ENCODE peak calls at places on chromosomes 4 and X, in seven cellular contexts. V is neuronal stem cell, J is IMR-90, L is H9, R is mesenchymal stem cell, I is H1, B is trophoblast cell. Z is an unnamed sample.

GRCh38 chr4:56296449-56296990 is 90.8 kb downstream of the AASDH start:
- DNase-seq in V (no peak), J (no peak), L (no peak), R (no peak), I (no peak), B (no peak), Z (no peak)

GRCh38 chr4:99383833-99384392 is 31.4 kb upstream of the ADH1C start:
- DNase-seq in V (no peak), J (peak; percentile 97), L (no peak), R (no peak), I (no peak), B (no peak), Z (no peak)

GRCh38 chr4:164706675-164707074 is 47.3 kb upstream of the SMIM31 start:
- DNase-seq in V (peak; percentile 8), J (no peak), L (no peak), R (no peak), I (no peak), B (no peak), Z (peak; percentile 76)

GRCh38 chr4:48315728-48316630 is 25.4 kb upstream of the SLAIN2 start:
- DNase-seq in V (peak; percentile 17), J (peak; percentile 73), L (peak; percentile 36), R (peak; percentile 75), I (no peak), B (peak; percentile 85), Z (peak; percentile 81)

GRCh38 chrX:1493317-1493856 is 40.7 kb upstream of the ASMTL start:
- DNase-seq in V (no peak), J (no peak), L (no peak), R (no peak), I (no peak), B (no peak), Z (no peak)

GRCh38 chrX:9851890-9852289 is 65.7 kb downstream of the SHROOM2 start:
- DNase-seq in V (no peak), J (no peak), L (no peak), R (no peak), I (no peak), B (peak; percentile 33), Z (peak; percentile 37)

GRCh38 chrX:14243823-14244222 is 214.1 kb upstream of the GEMIN8 start:
- DNase-seq in V (no peak), J (no peak), L (peak; percentile 68), R (no peak), I (peak; percentile 66), B (no peak), Z (peak; percentile 66)

GRCh38 chr4:111512081-111512774 is 633.0 kb upstream of the FAM241A start:
- DNase-seq in V (no peak), J (peak; percentile 95), L (no peak), R (peak; percentile 87), I (no peak), B (peak; percentile 25), Z (peak; percentile 24)

GRCh38 chr4:83552924-83553323 is 17.0 kb downstream of the GPAT3 start:
- DNase-seq in V (no peak), J (peak; percentile 67), L (no peak), R (peak; percentile 76), I (no peak), B (no peak), Z (no peak)

GRCh38 chr4:155705664-155706063 is 39.0 kb downstream of the GUCY1A1 start:
- DNase-seq in V (peak; percentile 43), J (peak; percentile 64), L (no peak), R (peak; percentile 40), I (no peak), B (peak; percentile 24), Z (peak; percentile 91)

GRCh38 chr4:134216436-134216835 is 14.8 kb upstream of the PABPC4L start:
- DNase-seq in V (no peak), J (peak; percentile 20), L (no peak), R (peak; percentile 34), I (no peak), B (peak; percentile 18), Z (peak; percentile 44)

GRCh38 chr4:86117781-86118302 is 242.0 kb downstream of the MAPK10 start:
- DNase-seq in V (no peak), J (peak; percentile 84), L (no peak), R (no peak), I (no peak), B (no peak), Z (no peak)

GRCh38 chrX:119852410-119853353 is at the start of gene UPF3B:
- DNase-seq in V (peak; percentile 93), J (peak; percentile 98), L (peak; percentile 98), R (peak; percentile 98), I (peak; percentile 85), B (peak; percentile 98), Z (peak; percentile 99)

GRCh38 chr4:18192901-18193300 is 171.3 kb upstream of the LCORL start:
- DNase-seq in V (no peak), J (no peak), L (no peak), R (no peak), I (no peak), B (no peak), Z (no peak)

GRCh38 chr4:127747883-127748282 is 17.7 kb downstream of the SLC25A31 start:
- DNase-seq in V (no peak), J (no peak), L (no peak), R (no peak), I (no peak), B (no peak), Z (no peak)

GRCh38 chr4:124278477-124278876 is 434.1 kb downstream of the ANKRD50 start:
- DNase-seq in V (no peak), J (peak; percentile 38), L (no peak), R (peak; percentile 34), I (no peak), B (peak; percentile 89), Z (peak; percentile 90)

GRCh38 chrX:77749695-77750094 is 36.3 kb downstream of the ATRX start:
- DNase-seq in V (no peak), J (peak; percentile 82), L (no peak), R (peak; percentile 80), I (no peak), B (peak; percentile 9), Z (peak; percentile 2)

GRCh38 chrX:102846544-102847236 is 90.4 kb upstream of the RAB40AL start:
- DNase-seq in V (no peak), J (peak; percentile 73), L (no peak), R (no peak), I (no peak), B (no peak), Z (no peak)

GRCh38 chrX:19760841-19761512 is 126.4 kb downstream of the SH3KBP1 start:
- DNase-seq in V (no peak), J (no peak), L (no peak), R (no peak), I (no peak), B (no peak), Z (peak; percentile 37)

GRCh38 chrX:120617996-120618630 is 11.7 kb downstream of the C1GALT1C1 start:
- DNase-seq in V (no peak), J (no peak), L (no peak), R (no peak), I (no peak), B (no peak), Z (no peak)

GRCh38 chrX:76555816-76556215 is 128.3 kb downstream of the MAGEE1 start:
- DNase-seq in V (peak; percentile 27), J (peak; percentile 22), L (peak; percentile 51), R (no peak), I (peak; percentile 52), B (peak; percentile 52), Z (peak; percentile 82)

GRCh38 chrX:96432647-96433046 is 252.0 kb upstream of the DIAPH2 start:
- DNase-seq in V (no peak), J (no peak), L (no peak), R (peak; percentile 30), I (no peak), B (no peak), Z (no peak)
- H3K79me1 ChIP-seq in V (no peaks in the 10 kb centered on the region), J (no peaks in the 10 kb centered on the region), L (no peaks in the 10 kb centered on the region), R (no peaks in the 10 kb centered on the region), I (no peaks in the 10 kb centered on the region), B (peaks cover 1% of the 10 kb centered on the region), Z (no peaks in the 10 kb centered on the region)

GRCh38 chr4:171516694-171517093 is 296.5 kb upstream of the GALNTL6 start:
- DNase-seq in V (no peak), J (no peak), L (no peak), R (no peak), I (no peak), B (no peak), Z (no peak)

GRCh38 chr4:171517883-171518282 is 295.3 kb upstream of the GALNTL6 start:
- DNase-seq in V (no peak), J (no peak), L (no peak), R (no peak), I (no peak), B (no peak), Z (no peak)

GRCh38 chr4:171524913-171525312 is 288.3 kb upstream of the GALNTL6 start:
- DNase-seq in V (no peak), J (no peak), L (no peak), R (no peak), I (no peak), B (no peak), Z (no peak)

GRCh38 chr4:171519457-171519856 is 293.7 kb upstream of the GALNTL6 start:
- DNase-seq in V (no peak), J (no peak), L (no peak), R (no peak), I (no peak), B (no peak), Z (no peak)

DNA sequence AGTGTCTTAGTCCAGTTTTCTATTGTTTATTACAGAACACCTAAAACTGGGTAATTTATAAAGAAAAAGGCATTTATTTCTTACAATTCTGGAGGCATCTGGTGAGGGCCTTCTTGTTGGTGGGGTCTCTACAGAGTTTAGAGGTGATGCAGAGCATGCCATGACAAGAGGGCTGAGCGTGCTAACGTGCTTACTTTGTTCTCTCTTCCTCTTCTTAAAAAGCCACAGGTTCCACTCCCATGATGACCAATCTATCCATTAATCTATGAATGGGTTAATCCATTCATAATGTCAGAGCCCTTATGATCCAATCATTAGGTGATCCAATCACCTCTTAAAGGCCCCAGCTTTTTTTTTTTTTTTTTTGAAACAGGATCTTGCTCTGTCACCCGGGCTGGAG is 291.5 kb upstream of the GALNTL6 start:
- DNase-seq in V (no peak), J (no peak), L (no peak), R (no peak), I (no peak), B (no peak), Z (no peak)
- H3K79me1 ChIP-seq in V (no peaks in the 10 kb centered on the region), J (no peaks in the 10 kb centered on the region), L (no peaks in the 10 kb centered on the region), R (no peaks in the 10 kb centered on the region), I (no peaks in the 10 kb centered on the region), B (no peaks in the 10 kb centered on the region), Z (no peaks in the 10 kb centered on the region)

DNA sequence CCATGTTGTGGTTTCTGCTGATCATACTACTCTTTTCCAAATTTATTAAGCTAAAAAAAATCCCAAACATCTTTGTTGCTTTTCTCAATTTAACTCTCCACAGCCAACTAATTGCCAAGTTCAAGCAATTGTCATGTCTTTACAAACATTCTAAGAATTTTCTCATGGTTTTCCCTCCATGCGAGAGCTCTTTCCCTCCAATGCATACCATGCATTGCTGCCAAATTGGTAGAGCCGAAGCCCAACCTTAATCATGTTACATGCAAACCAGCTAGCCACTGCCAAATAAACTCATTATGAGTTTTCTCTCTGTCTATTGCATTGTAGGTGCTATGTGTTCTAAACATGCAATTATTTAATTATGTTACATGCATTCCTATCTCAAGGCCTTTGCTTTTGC is 123.9 kb downstream of the GC start:
- DNase-seq in V (no peak), J (no peak), L (no peak), R (no peak), I (no peak), B (no peak), Z (peak; percentile 83)
- H3K79me1 ChIP-seq in V (no peaks in the 10 kb centered on the region), J (no peaks in the 10 kb centered on the region), L (no peaks in the 10 kb centered on the region), R (no peaks in the 10 kb centered on the region), I (no peaks in the 10 kb centered on the region), B (peaks cover 7% of the 10 kb centered on the region), Z (no peaks in the 10 kb centered on the region)

DNA sequence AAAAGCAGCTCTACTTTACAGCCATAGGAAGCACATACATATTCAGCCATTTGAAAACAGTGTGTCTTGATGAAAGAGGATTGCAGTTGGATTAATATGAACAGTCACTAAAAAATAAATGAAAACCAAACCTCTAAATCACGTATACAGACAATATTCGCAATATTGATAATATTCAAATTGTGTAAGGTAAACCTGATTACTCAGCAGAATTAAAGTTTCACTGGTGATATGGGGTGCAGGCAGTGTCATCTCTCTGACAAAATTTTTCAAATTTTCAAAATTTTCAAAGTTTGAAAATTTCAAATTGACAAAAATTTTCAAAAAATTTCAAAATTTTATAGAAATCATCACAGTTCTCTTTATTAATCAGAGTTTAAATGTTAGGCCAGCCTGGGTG is 55.7 kb downstream of the FAT4 start:
- DNase-seq in V (no peak), J (no peak), L (no peak), R (no peak), I (no peak), B (no peak), Z (no peak)
- H3K79me1 ChIP-seq in V (no peaks in the 10 kb centered on the region), J (peaks cover 10% of the 10 kb centered on the region), L (no peaks in the 10 kb centered on the region), R (peaks cover 9% of the 10 kb centered on the region), I (no peaks in the 10 kb centered on the region), B (no peaks in the 10 kb centered on the region), Z (no peaks in the 10 kb centered on the region)

Z was measured in mesendoderm.